ENCODE peak calls at places on chromosomes 3 and 15, in eight cellular contexts. O is NCI-H1092 treated with DMSO at 0.1 percent for 48 hours, E is HT1080, W is nephron progenitor cell, Q is sciatic nerve, X is GF-D8, M is colonic mucosa, C is left ventricle myocardium inferior. P is an unnamed sample.

GRCh38 chr3:50320853-50321145 is 1.7 kb downstream of the HYAL2 start:
- DNase-seq in M (no peak), C (no peak), Q (no peak), W (no peak), X (no peak), O (peak; percentile 31), E (no peak), P (no peak)

GRCh38 chr3:30294241-30294667 is 312.1 kb upstream of the TGFBR2 start:
- DNase-seq in Q (no peak), E (peak; percentile 25), M (no peak), C (no peak), X (no peak), W (no peak), O (no peak), P (no peak)

GRCh38 chr15:98085003-98085639 is 124.6 kb downstream of the ARRDC4 start:
- DNase-seq in M (peak; percentile 63), E (peak; percentile 37), Q (no peak), C (no peak), X (peak; percentile 21), W (peak; percentile 21), O (peak; percentile 24), P (peak; percentile 62)

GRCh38 chr3:155418426-155418825 is 124.9 kb upstream of the STRIT1 start:
- DNase-seq in E (no peak), W (no peak), O (peak; percentile 2), M (no peak), X (no peak), Q (no peak), C (peak; percentile 40), P (no peak)

GRCh38 chr3:187066228-187066995 is 72.9 kb downstream of the RPL39L start:
- DNase-seq in X (no peak), E (peak; percentile 55), W (peak; percentile 12), C (no peak), Q (no peak), O (peak; percentile 12), M (no peak), P (no peak)

GRCh38 chr15:70753101-70753829 is 10.1 kb downstream of the UACA start:
- DNase-seq in Q (no peak), W (no peak), X (no peak), C (no peak), O (no peak), M (no peak), E (no peak), P (no peak)

GRCh38 chr3:18499256-18499655 is 74.1 kb upstream of the SATB1 start:
- DNase-seq in Q (no peak), C (no peak), O (no peak), E (no peak), W (no peak), M (no peak), X (no peak), P (no peak)

GRCh38 chr3:157195965-157196364 is 36.0 kb upstream of the CCNL1 start:
- DNase-seq in E (no peak), O (no peak), M (no peak), X (no peak), Q (no peak), C (no peak), W (no peak), P (no peak)